ENCODE peak calls at places on chromosome 15, in four cellular contexts. K is IMR-90, P is A549, H is K562. V is an unnamed sample.

GRCh38 chr15:48040166-48040817 is 80.5 kb upstream of the SLC24A5 start:
- DNase-seq in K (peak), P (no peak), H (no peak), V (no peak)

GRCh38 chr15:98321916-98322315 is 326.4 kb upstream of the IGF1R start:
- DNase-seq in P (no peak), H (no peak), K (no peak), V (no peak)

GRCh38 chr15:101613130-101614000 is 38.8 kb downstream of the TM2D3 start:
- DNase-seq in P (no peak), H (no peak), K (peak), V (no peak)

GRCh38 chr15:88572030-88572333 is 25.5 kb upstream of the DET1 start:
- DNase-seq in H (no peak), K (no peak), P (no peak), V (no peak)

GRCh38 chr15:78682693-78683410 is 41.8 kb upstream of the CHRNB4 start:
- DNase-seq in H (no peak), P (no peak), K (no peak), V (no peak)

GRCh38 chr15:99209326-99209725 is 40.1 kb downstream of the TTC23 start:
- DNase-seq in H (no peak), P (no peak), K (no peak), V (no peak)

GRCh38 chr15:66696770-66697169 is 5.3 kb upstream of the SMAD6 start:
- DNase-seq in H (no peak), K (no peak), P (no peak), V (no peak)

GRCh38 chr15:33985287-33985686 is 17.0 kb downstream of the CHRM5 start:
- DNase-seq in H (no peak), P (peak), K (peak), V (no peak)

GRCh38 chr15:29670945-29671307 is 151.3 kb downstream of the TJP1 start:
- DNase-seq in K (peak), H (no peak), P (peak), V (no peak)

GRCh38 chr15:91338763-91339162 is 238.7 kb downstream of the SV2B start:
- DNase-seq in P (peak), H (no peak), K (peak), V (no peak)

GRCh38 chr15:99105516-99106341 is 849 bp downstream of the SYNM start:
- DNase-seq in H (no peak), K (peak), P (peak), V (no peak)

GRCh38 chr15:86608461-86608860 is 528.8 kb downstream of the AGBL1 start:
- DNase-seq in H (no peak), K (no peak), P (no peak), V (no peak)

GRCh38 chr15:23002920-23003319 is 22.8 kb upstream of the CYFIP1 start:
- DNase-seq in P (no peak), H (no peak), K (no peak), V (no peak)

DNA sequence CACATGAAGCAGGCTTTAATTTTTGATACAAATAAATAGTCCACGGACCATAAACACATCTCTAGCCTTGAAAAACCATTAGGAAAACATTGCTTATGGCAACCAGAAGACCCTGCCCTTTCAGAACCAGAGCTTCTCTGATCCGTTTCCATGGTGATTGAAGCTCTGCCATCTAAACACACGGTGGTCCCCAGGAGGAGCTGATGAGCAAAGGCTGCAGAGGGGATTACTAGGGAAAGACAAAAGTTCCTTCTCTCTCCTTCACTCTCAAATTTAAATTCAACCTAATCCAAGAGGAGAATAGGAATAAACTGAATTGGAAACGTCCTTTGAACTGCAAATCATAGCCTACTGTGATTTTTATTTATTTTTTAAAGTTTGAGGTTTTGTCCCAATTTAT is 122.1 kb upstream of the ATP10A start:
- DNase-seq in P (no peak), K (no peak), H (no peak), V (no peak)
- TF ChIP-seq BHLHE40 in P (no peak), K (no peak), H (no peak), V (no peak)

DNA sequence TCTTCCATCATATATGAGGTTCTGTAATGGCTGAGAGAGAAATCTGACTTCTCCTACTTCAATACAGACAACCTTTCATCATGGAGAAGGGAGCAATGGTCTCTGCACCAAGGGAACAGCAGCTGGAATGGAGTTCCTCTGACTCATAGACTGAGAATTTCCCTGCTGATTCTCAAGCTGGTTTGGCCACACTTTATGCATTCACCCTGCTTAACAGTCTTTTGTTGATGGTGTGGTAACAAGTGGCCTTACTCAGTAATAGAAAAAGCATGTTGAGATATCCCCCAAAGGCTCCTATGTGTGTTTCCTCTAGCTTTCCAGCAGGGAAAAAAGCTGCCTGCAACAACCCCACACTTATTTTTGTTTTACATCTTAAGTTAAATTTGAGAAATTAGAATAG is 138.1 kb downstream of the GREM1 start:
- DNase-seq in P (peak), K (peak), H (no peak), V (no peak)
- TF ChIP-seq ELK1 in P (no peak), K (no peak), H (no peak), V (no peak)

GRCh38 chr15:82312611-82313349 is 36.5 kb downstream of the GOLGA6L10 start:
- DNase-seq in H (no peak), P (no peak), K (peak), V (no peak)
- TF ChIP-seq RAD21 in H (no peak), P (no peak), K (no peak), V (no peak)

DNA sequence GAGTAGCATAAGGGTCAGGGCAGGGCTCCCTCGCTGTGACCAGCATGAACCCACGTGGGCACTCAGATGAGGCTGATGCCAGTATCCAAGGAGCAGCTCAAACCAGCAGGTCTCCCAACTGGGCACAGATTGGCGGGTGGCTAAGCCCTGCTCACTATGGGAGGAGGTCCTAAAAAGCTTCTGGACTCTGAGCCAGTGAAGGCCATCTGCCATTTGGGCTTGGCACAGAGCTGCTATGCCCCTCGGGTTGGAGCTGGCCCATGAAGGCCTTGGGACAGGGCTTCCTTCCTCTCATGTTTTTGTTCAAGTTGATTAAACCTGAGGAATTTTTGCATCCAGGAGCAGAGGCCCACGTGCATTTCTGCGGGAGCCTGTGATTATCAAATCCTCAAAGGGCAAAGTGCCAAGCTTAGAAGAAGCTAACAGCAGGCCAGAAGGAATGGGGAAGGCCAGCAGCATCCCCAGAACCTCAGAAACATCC is 4.3 kb upstream of the STRA6 start:
- DNase-seq in H (no peak), P (no peak), K (no peak), V (no peak)
- TF ChIP-seq BHLHE40 in H (no peak), P (no peak), K (no peak), V (no peak)

GRCh38 chr15:70995383-70995965 is 102.8 kb downstream of the LRRC49 start:
- DNase-seq in H (no peak), K (no peak), P (no peak), V (no peak)
- TF ChIP-seq ELK1 in H (no peak), K (no peak), P (no peak), V (no peak)